ENCODE peak calls at places on chromosomes 2 and 18, in five cellular contexts. U is cardiac fibroblast, Q is K562, O is brain microvascular endothelial cell, I is cardiac muscle cell. Y is an unnamed sample.

GRCh38 chr18:48841381-48842258 is 109.1 kb downstream of the SMAD7 start:
- DNase-seq in U (peak; percentile 86), Q (peak; percentile 46), O (no peak), I (peak; percentile 89), Y (no peak)

GRCh38 chr18:58638446-58638845 is 9.6 kb upstream of the ALPK2 start:
- DNase-seq in U (no peak), Q (no peak), O (no peak), I (no peak), Y (no peak)

GRCh38 chr2:57867730-57868129 is 178.9 kb upstream of the VRK2 start:
- DNase-seq in U (no peak), Q (no peak), O (no peak), I (no peak), Y (no peak)

GRCh38 chr2:204551464-204551863 is 6.2 kb downstream of the PARD3B start:
- DNase-seq in U (no peak), Q (no peak), O (no peak), I (no peak), Y (no peak)

GRCh38 chr2:221761260-221761659 is 189.2 kb upstream of the EPHA4 start:
- DNase-seq in U (no peak), Q (no peak), O (no peak), I (no peak), Y (no peak)

GRCh38 chr2:215577356-215577755 is 141.5 kb upstream of the FN1 start:
- DNase-seq in U (peak; percentile 85), Q (no peak), O (no peak), I (no peak), Y (peak; percentile 36)

GRCh38 chr2:234491281-234491680 is 5.6 kb downstream of the ARL4C start:
- DNase-seq in U (no peak), Q (no peak), O (no peak), I (no peak), Y (no peak)

GRCh38 chr18:33581816-33582215 is 3.8 kb downstream of the ASXL3 start:
- DNase-seq in U (no peak), Q (no peak), O (no peak), I (no peak), Y (no peak)

GRCh38 chr2:160666019-160666676 is 172.5 kb upstream of the RBMS1 start:
- DNase-seq in U (peak; percentile 99), Q (no peak), O (peak; percentile 98), I (peak; percentile 98), Y (peak; percentile 64)

GRCh38 chr2:221569342-221570278 is 2.5 kb downstream of the EPHA4 start:
- DNase-seq in U (no peak), Q (no peak), O (no peak), I (no peak), Y (no peak)

GRCh38 chr2:54321062-54321461 is 65.0 kb upstream of the TSPYL6 start:
- DNase-seq in U (peak; percentile 36), Q (no peak), O (no peak), I (no peak), Y (no peak)

GRCh38 chr2:159828736-159829135 is 30.7 kb upstream of the CD302 start:
- DNase-seq in U (peak; percentile 5), Q (no peak), O (no peak), I (no peak), Y (no peak)

GRCh38 chr2:201111096-201111495 is 4.9 kb upstream of the CFLAR start:
- DNase-seq in U (no peak), Q (no peak), O (no peak), I (no peak), Y (no peak)

GRCh38 chr18:42636309-42636708 is 479.2 kb downstream of the RIT2 start:
- DNase-seq in U (no peak), Q (no peak), O (no peak), I (no peak), Y (no peak)

GRCh38 chr2:215903208-215903607 is 110.1 kb downstream of the MREG start:
- DNase-seq in U (peak; percentile 52), Q (no peak), O (no peak), I (no peak), Y (no peak)

GRCh38 chr2:190804182-190804795 is 76.3 kb upstream of the GLS start:
- DNase-seq in U (peak; percentile 64), Q (peak; percentile 13), O (peak; percentile 47), I (peak; percentile 54), Y (no peak)

GRCh38 chr18:10926565-10927194 is 222.7 kb downstream of the PIEZO2 start:
- DNase-seq in U (peak; percentile 76), Q (peak; percentile 4), O (peak; percentile 82), I (peak; percentile 68), Y (no peak)

GRCh38 chr2:70094978-70095832 is 7.9 kb downstream of the PCBP1 start:
- DNase-seq in U (peak; percentile 46), Q (no peak), O (no peak), I (peak; percentile 64), Y (no peak)

GRCh38 chr2:220044383-220044782 is 417.0 kb downstream of the SLC4A3 start:
- DNase-seq in U (no peak), Q (no peak), O (no peak), I (no peak), Y (no peak)

DNA sequence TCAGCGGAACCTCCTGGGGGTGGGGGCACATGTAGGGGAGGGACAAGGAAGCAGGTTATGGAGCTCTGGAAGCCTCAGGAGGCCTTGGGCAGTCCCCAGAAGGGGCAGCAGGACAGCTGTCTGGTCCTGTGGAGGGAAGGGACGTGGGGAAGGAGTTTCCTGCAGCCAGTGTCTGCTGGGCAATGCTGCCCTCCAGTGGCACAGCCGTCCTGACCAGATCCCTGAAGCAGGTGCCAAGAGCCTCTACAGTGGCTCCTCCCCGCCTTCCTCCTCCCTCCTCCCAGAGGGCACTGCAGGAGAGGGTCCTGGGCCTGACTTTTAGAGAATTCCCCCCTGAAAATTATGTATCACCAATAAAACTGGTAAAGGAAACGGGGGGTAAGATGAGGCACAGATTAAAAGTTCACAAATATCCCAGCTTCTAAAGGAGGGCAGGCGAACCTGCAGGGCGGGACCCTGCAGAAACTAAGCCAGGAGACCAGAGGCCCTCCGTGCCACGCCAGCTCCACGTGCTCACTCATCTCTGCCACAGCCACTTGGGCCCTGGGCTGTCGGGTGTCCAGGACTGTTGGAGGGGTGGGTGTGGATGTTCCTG is 258.5 kb downstream of the TWIST2 start:
- DNase-seq in U (peak; percentile 71), Q (peak; percentile 18), O (peak; percentile 60), I (peak; percentile 71), Y (no peak)
- TF ChIP-seq CTCF in U (peak; percentile 73), Q (peak; percentile 47), O (peak; percentile 84), I (peak; percentile 68), Y (peak; percentile 72)

DNA sequence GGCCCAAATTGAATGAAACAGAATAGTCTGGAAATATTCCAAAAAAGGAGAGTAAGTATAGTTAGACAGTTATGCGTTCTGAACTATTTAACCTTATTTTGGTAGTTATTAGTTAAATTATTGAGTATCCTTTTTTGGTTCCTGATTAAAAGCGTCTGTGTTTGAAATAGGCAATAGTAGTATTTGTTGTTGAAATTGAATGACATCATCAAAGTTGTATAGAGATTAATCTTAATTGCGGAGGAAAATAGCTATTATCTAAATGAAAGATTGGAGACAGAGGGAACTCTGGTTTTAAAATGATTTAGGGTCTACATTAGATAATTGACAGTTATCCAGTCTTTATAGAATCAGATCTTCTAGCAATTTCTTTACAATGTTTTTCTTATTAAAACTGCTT is 115.8 kb downstream of the BIRC6 start:
- DNase-seq in U (no peak), Q (no peak), O (no peak), I (no peak), Y (no peak)
- H3K4me3 ChIP-seq in U (no peak overlapping the region), Q (no peak overlapping the region), O (no peak overlapping the region), I (no peak overlapping the region), Y (no peak overlapping the region)

DNA sequence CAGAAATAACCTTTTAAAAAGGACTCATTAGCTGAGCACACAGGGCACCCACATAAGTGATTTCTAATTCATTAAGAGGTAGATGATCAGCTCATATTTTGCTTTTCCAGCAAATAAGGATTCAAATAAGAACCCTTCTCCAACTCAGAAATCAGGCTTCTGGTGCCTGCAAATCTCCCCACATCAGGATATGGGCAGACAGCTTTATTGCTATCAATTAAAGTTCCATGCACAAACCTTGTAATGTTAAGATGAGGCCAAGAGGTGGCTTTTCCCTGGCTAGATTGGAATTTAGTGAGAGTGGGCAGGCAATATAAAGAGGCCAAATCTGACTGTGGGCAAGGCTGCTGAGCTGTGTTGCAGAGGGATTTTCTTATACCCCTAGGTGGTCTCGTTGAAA is 193.6 kb downstream of the SH3RF3 start:
- DNase-seq in U (no peak), Q (no peak), O (no peak), I (no peak), Y (no peak)
- TF ChIP-seq CTCF in U (no peak), Q (no peak), O (peak; percentile 8), I (no peak), Y (no peak)

DNA sequence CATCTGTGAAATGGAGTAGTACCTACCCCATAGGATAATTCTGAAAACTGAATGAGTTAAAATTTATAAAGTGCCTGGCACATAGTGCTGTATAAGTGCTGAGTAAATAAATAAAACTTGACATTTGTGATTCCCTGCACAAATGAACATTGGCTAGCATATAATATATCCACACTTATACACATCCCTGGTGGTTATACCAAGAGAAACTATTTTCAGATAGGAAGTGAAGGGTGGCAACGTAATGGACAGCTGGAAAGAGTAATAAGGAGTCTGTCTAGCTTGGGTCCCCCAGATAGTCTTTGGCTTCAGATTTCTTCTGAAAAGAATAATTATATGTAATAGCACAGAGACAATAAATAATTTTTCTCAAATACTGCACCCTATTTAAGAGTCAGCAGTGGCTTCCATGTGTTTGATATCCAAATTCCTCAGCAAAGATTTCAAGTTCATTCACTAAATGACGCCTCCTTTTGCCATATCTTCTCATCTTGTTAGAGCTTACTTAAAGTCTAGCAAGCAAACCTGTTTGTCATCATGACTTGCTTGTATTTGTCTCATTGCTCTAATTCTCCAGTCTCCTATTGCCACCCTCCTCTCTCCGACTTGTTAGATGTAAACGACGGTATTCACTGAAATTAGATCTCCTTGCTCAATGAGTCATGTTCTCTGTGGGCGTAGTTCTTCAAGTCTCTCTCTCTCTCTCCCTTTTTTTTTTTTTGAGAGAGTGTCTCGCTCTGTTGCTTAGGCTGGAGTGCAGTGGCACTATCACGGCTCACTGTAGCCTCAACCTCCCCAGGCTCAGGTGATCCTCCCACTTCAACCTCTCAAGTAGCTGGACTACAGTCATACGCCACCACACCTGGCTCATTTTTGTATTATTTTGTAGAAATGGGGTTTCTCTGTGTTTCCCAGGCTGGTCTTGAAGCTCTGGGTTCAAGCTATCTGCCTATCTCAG is 8.7 kb upstream of the ADGRF3 start:
- DNase-seq in U (peak; percentile 93), Q (peak; percentile 93), O (peak; percentile 88), I (peak; percentile 91), Y (no peak)
- H3K4me3 ChIP-seq in U (no peak overlapping the region), Q (peak overlapping the region; percentile 6), O (no peak overlapping the region), I (no peak overlapping the region), Y (no peak overlapping the region)

GRCh38 chr2:230068658-230069080 is at the start of gene SLC16A14:
- DNase-seq in U (peak; percentile 62), Q (no peak), O (peak; percentile 53), I (peak; percentile 65), Y (peak; percentile 37)
- TF ChIP-seq CTCF in U (peak; percentile 26), Q (no peak), O (peak; percentile 62), I (peak; percentile 35), Y (peak; percentile 52)

GRCh38 chr18:63096327-63096874 is 223.2 kb downstream of the BCL2 start:
- DNase-seq in U (no peak), Q (no peak), O (no peak), I (no peak), Y (no peak)

GRCh38 chr18:63099026-63099840 is 220.3 kb downstream of the BCL2 start:
- DNase-seq in U (no peak), Q (no peak), O (no peak), I (no peak), Y (no peak)

GRCh38 chr18:63099848-63100625 is 219.5 kb downstream of the BCL2 start:
- DNase-seq in U (no peak), Q (no peak), O (peak; percentile 16), I (no peak), Y (peak; percentile 20)

GRCh38 chr18:63097198-63097597 is 222.4 kb downstream of the BCL2 start:
- DNase-seq in U (no peak), Q (no peak), O (no peak), I (no peak), Y (no peak)

GRCh38 chr18:63098014-63098981 is 221.3 kb downstream of the BCL2 start:
- DNase-seq in U (no peak), Q (no peak), O (no peak), I (no peak), Y (no peak)
- H3K4me3 ChIP-seq in U (no peak overlapping the region), Q (no peak overlapping the region), O (no peak overlapping the region), I (no peak overlapping the region), Y (no peak overlapping the region)

Y was measured in epithelial cell of proximal tubule.